ENCODE peak calls at places on chromosome 20, in seven cellular contexts. Z is astrocyte, P is B cell, L is left lung, I is nephron progenitor cell, T is GM23338, Y is AG04449. O is an unnamed sample.

GRCh38 chr20:26295006-26295405 is 598.4 kb upstream of the ZNF337 start:
- DNase-seq in P (no peak), Y (no peak), T (no peak), Z (no peak), L (no peak), I (no peak), O (no peak)

GRCh38 chr20:37309941-37310590 is 20.6 kb downstream of the MANBAL start:
- DNase-seq in L (peak), P (no peak), Z (no peak), T (no peak), Y (no peak), I (no peak), O (no peak)

GRCh38 chr20:3995067-3995748 is 20.1 kb downstream of the RNF24 start:
- DNase-seq in I (no peak), L (no peak), P (no peak), T (peak), Y (peak), Z (peak), O (no peak)

GRCh38 chr20:19658137-19658536 is 99.9 kb upstream of the RIN2 start:
- DNase-seq in L (no peak), T (no peak), P (peak), Y (no peak), Z (no peak), I (no peak), O (no peak)

GRCh38 chr20:40481743-40482458 is 207.1 kb downstream of the MAFB start:
- DNase-seq in Y (no peak), P (no peak), I (no peak), L (no peak), T (no peak), Z (no peak), O (no peak)

GRCh38 chr20:41134362-41135186 is 2.8 kb upstream of the PLCG1 start:
- DNase-seq in P (no peak), Z (no peak), Y (no peak), T (no peak), L (no peak), I (no peak), O (no peak)

GRCh38 chr20:16203091-16203490 is 370.2 kb downstream of the KIF16B start:
- DNase-seq in T (no peak), L (no peak), I (no peak), Y (no peak), P (no peak), Z (no peak), O (no peak)

GRCh38 chr20:44706371-44707258 is 8.6 kb upstream of the CCN5 start:
- DNase-seq in P (no peak), I (no peak), L (no peak), Z (no peak), Y (no peak), T (no peak), O (no peak)

GRCh38 chr20:32845786-32846185 is 12.9 kb upstream of the EFCAB8 start:
- DNase-seq in I (no peak), Y (no peak), T (no peak), L (no peak), Z (no peak), P (no peak), O (no peak)

GRCh38 chr20:57389695-57390603 is 1.2 kb upstream of the RBM38 start:
- DNase-seq in Y (no peak), T (peak), I (peak), L (peak), P (peak), Z (no peak), O (no peak)

GRCh38 chr20:8094415-8094818 is 37.6 kb upstream of the PLCB1 start:
- DNase-seq in Y (no peak), T (no peak), L (no peak), Z (no peak), I (no peak), P (no peak), O (no peak)

GRCh38 chr20:12775041-12775440 is 233.7 kb upstream of the SPTLC3 start:
- DNase-seq in T (no peak), L (no peak), Y (no peak), Z (no peak), P (no peak), I (no peak), O (no peak)

GRCh38 chr20:12640255-12640654 is 368.5 kb upstream of the SPTLC3 start:
- DNase-seq in I (no peak), Z (no peak), P (no peak), Y (no peak), L (no peak), T (no peak), O (no peak)

GRCh38 chr20:32449890-32450401 is 91.8 kb downstream of the ASXL1 start:
- DNase-seq in P (no peak), T (no peak), Y (no peak), L (no peak), I (no peak), Z (no peak), O (no peak)

GRCh38 chr20:1657556-1658334 is at the start of gene SIRPG:
- DNase-seq in Z (no peak), Y (no peak), L (no peak), T (no peak), I (no peak), P (no peak), O (no peak)

DNA sequence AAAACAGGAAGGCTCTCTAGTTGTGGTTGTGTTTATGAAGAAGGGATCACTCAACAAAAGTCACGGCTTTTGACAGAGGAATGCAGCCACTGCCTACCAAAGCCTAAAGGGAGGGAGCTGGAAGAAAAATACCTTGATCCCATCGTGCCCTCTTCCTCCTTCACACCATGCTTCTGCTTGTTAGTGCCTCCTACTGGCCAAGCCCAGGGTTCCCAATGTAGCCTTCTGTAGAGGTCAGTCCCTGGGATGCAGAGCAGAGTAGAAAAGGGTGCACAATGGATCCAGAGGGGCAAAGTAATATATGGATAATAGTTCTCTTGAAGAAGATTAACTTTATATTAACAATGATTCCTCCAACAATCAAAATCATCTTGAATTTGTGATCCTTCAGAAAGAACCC is 293.5 kb upstream of the FERMT1 start:
- DNase-seq in I (no peak), T (peak), Z (no peak), Y (no peak), L (no peak), P (no peak), O (no peak)
- TF ChIP-seq CTCF in I (peak), T (peak), Z (no peak), Y (no peak), L (no peak), P (no peak), O (no peak)

DNA sequence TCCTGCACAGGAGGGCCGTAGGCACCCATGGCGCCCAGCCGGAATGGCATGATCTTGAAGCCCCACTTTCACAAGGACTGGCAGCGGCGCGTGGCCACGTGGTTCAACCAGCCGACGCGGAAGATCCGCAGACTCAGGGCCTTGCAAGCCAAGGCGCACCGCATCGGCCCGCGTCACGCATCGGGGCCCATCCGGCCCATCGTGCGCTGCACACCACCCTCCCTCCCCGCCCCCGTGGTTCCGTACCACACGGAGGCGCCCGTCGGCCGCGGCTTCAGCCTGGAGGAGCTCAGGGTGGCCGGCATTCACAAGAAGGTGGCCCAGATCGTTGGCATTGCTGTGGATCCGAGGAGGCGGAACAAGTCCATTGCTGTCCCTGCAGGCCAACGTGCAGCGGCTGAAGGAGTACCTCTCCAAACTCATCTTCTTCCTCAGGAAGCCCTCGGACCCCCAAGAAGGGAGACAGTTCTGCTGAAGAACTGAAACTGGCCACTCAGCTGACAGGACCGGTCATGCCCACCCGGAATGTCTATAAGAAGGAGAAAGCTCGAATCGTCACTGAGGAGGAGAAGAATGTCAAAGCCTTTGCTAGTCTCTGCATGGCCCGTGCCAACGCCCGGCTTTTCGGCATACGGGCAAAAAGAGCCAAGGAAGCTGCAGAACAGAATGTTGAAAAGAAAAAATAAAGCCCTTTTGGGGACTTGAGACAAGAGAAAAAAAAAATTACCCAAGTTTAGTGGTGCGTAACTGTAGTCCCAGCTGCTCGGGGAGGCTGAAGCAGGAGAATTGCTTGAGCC is 9.9 kb upstream of the NCOA5 start:
- DNase-seq in Y (no peak), P (peak), T (peak), I (peak), L (no peak), Z (no peak), O (no peak)
- TF ChIP-seq CTCF in Y (no peak), P (peak), T (peak), I (no peak), L (no peak), Z (no peak), O (no peak)

GRCh38 chr20:52242237-52243230 is 51.0 kb upstream of the ZFP64 start:
- DNase-seq in I (no peak), L (no peak), T (peak), P (peak), Y (no peak), Z (no peak), O (no peak)
- TF ChIP-seq CTCF in I (peak), L (peak), T (no peak), P (peak), Y (no peak), Z (peak), O (peak)

GRCh38 chr20:35326732-35327073 is 34.5 kb upstream of the FAM83C start:
- DNase-seq in L (no peak), T (no peak), Y (no peak), I (no peak), P (no peak), Z (no peak), O (no peak)

GRCh38 chr20:35328095-35328685 is 36.0 kb upstream of the FAM83C start:
- DNase-seq in I (no peak), T (no peak), Z (no peak), Y (no peak), P (no peak), L (no peak), O (no peak)

GRCh38 chr20:35328689-35329088 is 36.5 kb upstream of the FAM83C start:
- DNase-seq in L (no peak), T (no peak), I (no peak), Z (no peak), Y (no peak), P (no peak), O (no peak)

GRCh38 chr20:35327074-35327976 is 35.1 kb upstream of the FAM83C start:
- DNase-seq in Z (no peak), I (no peak), Y (no peak), L (no peak), T (no peak), P (no peak), O (no peak)

DNA sequence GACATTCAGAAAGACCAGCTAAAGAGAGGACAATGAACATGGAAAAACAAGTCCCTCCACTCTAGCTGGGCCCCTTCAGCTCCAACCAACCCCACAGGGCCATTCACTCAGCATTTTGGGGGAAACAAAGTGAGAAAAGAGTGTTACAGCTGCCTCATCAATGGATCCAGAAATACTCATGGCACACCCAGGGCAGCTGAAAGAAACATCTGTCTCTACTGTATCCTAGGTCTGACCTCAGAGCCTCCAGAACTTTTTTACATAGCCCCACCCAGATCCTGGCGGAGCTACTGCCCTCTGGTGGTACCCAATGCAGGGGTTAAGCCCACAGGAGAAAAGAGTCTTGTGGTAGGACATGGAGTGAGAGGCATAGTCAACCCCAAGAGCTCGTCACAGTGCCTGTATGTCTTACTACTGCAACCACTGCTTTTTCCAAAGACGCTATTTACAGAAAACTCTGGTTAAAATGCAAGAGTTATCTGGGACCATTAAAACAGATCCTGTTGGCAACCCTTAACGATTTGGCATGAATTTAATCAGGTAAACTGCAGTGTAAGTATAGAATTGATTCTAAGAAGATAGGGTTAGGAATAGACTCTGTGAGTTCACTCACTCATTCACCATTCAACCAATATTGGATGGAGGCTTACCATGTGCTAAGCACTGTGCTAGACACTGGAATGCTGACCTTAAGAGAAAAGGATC is 37.4 kb upstream of the FAM83C start:
- DNase-seq in Z (no peak), I (peak), T (peak), Y (no peak), P (peak), L (no peak), O (no peak)
- TF ChIP-seq CTCF in Z (peak), I (peak), T (peak), Y (peak), P (no peak), L (peak), O (no peak)

GRCh38 chr20:64247312-64247627 is 8.3 kb upstream of the PCMTD2 start:
- DNase-seq in Y (no peak), L (no peak), T (no peak), I (no peak), P (no peak), Z (no peak), O (no peak)
- TF ChIP-seq CTCF in Y (no peak), L (no peak), T (no peak), I (no peak), P (no peak), Z (no peak), O (no peak)

GRCh38 chr20:63706027-63706695 is 1.6 kb downstream of the ARFRP1 start:
- DNase-seq in P (peak), Y (no peak), I (no peak), T (no peak), Z (no peak), L (no peak), O (no peak)

GRCh38 chr20:63709149-63709527 is 1.3 kb downstream of the ZGPAT start:
- DNase-seq in P (peak), Y (no peak), L (no peak), I (no peak), T (no peak), Z (no peak), O (no peak)

GRCh38 chr20:63708301-63709148 is 686 bp downstream of the ZGPAT start:
- DNase-seq in P (no peak), Z (no peak), T (peak), L (peak), I (no peak), Y (no peak), O (peak)

GRCh38 chr20:63706852-63707557 is 771 bp downstream of the ARFRP1 start:
- DNase-seq in Z (no peak), T (peak), I (peak), L (peak), Y (no peak), P (peak), O (peak)

GRCh38 chr20:63707558-63708300 is at the start of the genes ARFRP1 and ZGPAT:
- DNase-seq in T (peak), P (peak), I (peak), Z (peak), Y (no peak), L (peak), O (peak)
- TF ChIP-seq CTCF in T (no peak), P (no peak), I (no peak), Z (no peak), Y (no peak), L (no peak), O (no peak)

GRCh38 chr20:10674684-10675455 is 1.1 kb upstream of the JAG1 start:
- DNase-seq in Z (no peak), I (peak), L (peak), T (peak), Y (no peak), P (peak), O (peak)

GRCh38 chr20:10671850-10672578 is 1.8 kb downstream of the JAG1 start:
- DNase-seq in Y (no peak), L (peak), P (peak), Z (no peak), I (peak), T (peak), O (no peak)

GRCh38 chr20:10672579-10673127 is 1.1 kb downstream of the JAG1 start:
- DNase-seq in L (peak), T (peak), Z (peak), I (peak), P (peak), Y (no peak), O (peak)

GRCh38 chr20:10673831-10674683 is at the start of gene JAG1:
- DNase-seq in I (peak), Y (peak), Z (peak), P (peak), L (peak), T (peak), O (peak)

GRCh38 chr20:10673176-10673830 is 496 bp downstream of the JAG1 start:
- DNase-seq in I (peak), P (peak), Y (no peak), Z (no peak), L (peak), T (peak), O (no peak)
- TF ChIP-seq CTCF in I (no peak), P (no peak), Y (no peak), Z (no peak), L (no peak), T (no peak), O (no peak)